ENCODE peak calls at places on chromosomes 2 and 18, in six cellular contexts. E, N, P, K, I and Q are unnamed samples.

GRCh38 chr2:170425291-170425751 is 247.4 kb downstream of the MYO3B start:
- DNase-seq in E (no peak), N (no peak), P (peak; percentile 72), K (no peak), I (no peak), Q (no peak)

GRCh38 chr2:192886636-192887035 is 691.9 kb upstream of the TMEFF2 start:
- DNase-seq in E (no peak), N (no peak), P (no peak), K (no peak), I (no peak), Q (no peak)

GRCh38 chr18:76265375-76266225 is 229.4 kb downstream of the ZNF516 start:
- DNase-seq in E (peak; percentile 39), N (no peak), P (peak; percentile 73), K (no peak), I (peak; percentile 78), Q (peak; percentile 59)

GRCh38 chr2:1502891-1503304 is 89.6 kb downstream of the TPO start:
- DNase-seq in E (no peak), N (no peak), P (no peak), K (no peak), I (peak; percentile 44), Q (no peak)

GRCh38 chr18:12394428-12394827 is 13.3 kb upstream of the PRELID3A start:
- DNase-seq in E (no peak), N (no peak), P (peak; percentile 31), K (peak; percentile 44), I (no peak), Q (no peak)

GRCh38 chr2:143696651-143697050 is 567.4 kb downstream of the ARHGAP15 start:
- DNase-seq in E (no peak), N (no peak), P (no peak), K (no peak), I (no peak), Q (no peak)

GRCh38 chr2:47688561-47688960 is 94.4 kb upstream of the MSH6 start:
- DNase-seq in E (no peak), N (no peak), P (peak; percentile 2), K (no peak), I (no peak), Q (no peak)

GRCh38 chr18:45997689-45998088 is 30.6 kb upstream of the EPG5 start:
- DNase-seq in E (no peak), N (no peak), P (no peak), K (peak; percentile 48), I (no peak), Q (no peak)

GRCh38 chr18:66510357-66511027 is 93.4 kb downstream of the CDH19 start:
- DNase-seq in E (no peak), N (no peak), P (no peak), K (no peak), I (no peak), Q (no peak)

GRCh38 chr2:1446281-1446680 is 33.0 kb downstream of the TPO start:
- DNase-seq in E (no peak), N (no peak), P (no peak), K (peak; percentile 45), I (no peak), Q (no peak)

GRCh38 chr18:23971656-23972230 is 42.8 kb upstream of the TTC39C start:
- DNase-seq in E (no peak), N (no peak), P (no peak), K (no peak), I (no peak), Q (no peak)

GRCh38 chr18:45441110-45441842 is 174.0 kb upstream of the SLC14A2 start:
- DNase-seq in E (peak; percentile 12), N (no peak), P (peak; percentile 62), K (peak; percentile 15), I (no peak), Q (peak; percentile 54)

GRCh38 chr2:193502363-193503035 is 1307.8 kb upstream of the TMEFF2 start:
- DNase-seq in E (no peak), N (no peak), P (no peak), K (peak; percentile 60), I (no peak), Q (no peak)

GRCh38 chr2:179837408-179837807 is 24.0 kb downstream of the ZNF385B start:
- DNase-seq in E (no peak), N (no peak), P (peak; percentile 76), K (no peak), I (no peak), Q (no peak)

GRCh38 chr2:236166781-236167296 is 1.3 kb downstream of the GBX2 start:
- DNase-seq in E (no peak), N (no peak), P (no peak), K (no peak), I (no peak), Q (no peak)

GRCh38 chr18:2587788-2588187 is 16.4 kb downstream of the NDC80 start:
- DNase-seq in E (no peak), N (no peak), P (no peak), K (no peak), I (no peak), Q (no peak)

GRCh38 chr2:23260621-23261020 is 124.4 kb upstream of the KLHL29 start:
- DNase-seq in E (no peak), N (no peak), P (peak; percentile 56), K (no peak), I (no peak), Q (no peak)

GRCh38 chr18:1062592-1062991 is 157.9 kb downstream of the ADCYAP1 start:
- DNase-seq in E (no peak), N (no peak), P (peak; percentile 4), K (peak; percentile 45), I (no peak), Q (no peak)

GRCh38 chr2:189076572-189076971 is 102.4 kb downstream of the COL3A1 start:
- DNase-seq in E (no peak), N (no peak), P (peak; percentile 44), K (no peak), I (peak; percentile 71), Q (no peak)

GRCh38 chr18:75521808-75522207 is 94.3 kb upstream of the SMIM21 start:
- DNase-seq in E (no peak), N (no peak), P (no peak), K (no peak), I (no peak), Q (no peak)

GRCh38 chr18:36772339-36772738 is 56.5 kb downstream of the TPGS2 start:
- DNase-seq in E (no peak), N (no peak), P (peak; percentile 45), K (no peak), I (no peak), Q (no peak)

GRCh38 chr2:17051558-17051957 is 385.9 kb upstream of the CYRIA start:
- DNase-seq in E (no peak), N (no peak), P (no peak), K (no peak), I (no peak), Q (no peak)

GRCh38 chr2:227877359-227878309 is 6.2 kb downstream of the DAW1 start:
- DNase-seq in E (no peak), N (no peak), P (peak; percentile 59), K (no peak), I (no peak), Q (no peak)

GRCh38 chr2:224722250-224722649 is 6.1 kb upstream of the CCDC195 start:
- DNase-seq in E (no peak), N (no peak), P (peak; percentile 71), K (no peak), I (no peak), Q (no peak)

GRCh38 chr2:127932199-127932877 is 46.6 kb upstream of the AMMECR1L start:
- DNase-seq in E (no peak), N (no peak), P (peak; percentile 85), K (no peak), I (no peak), Q (no peak)

GRCh38 chr18:44801796-44802195 is 121.1 kb downstream of the SETBP1 start:
- DNase-seq in E (no peak), N (no peak), P (no peak), K (no peak), I (no peak), Q (no peak)

GRCh38 chr2:187943772-187944369 is 347.8 kb upstream of the GULP1 start:
- DNase-seq in E (no peak), N (no peak), P (no peak), K (no peak), I (no peak), Q (no peak)

GRCh38 chr2:10305254-10305635 is 2.5 kb downstream of the HPCAL1 start:
- DNase-seq in E (no peak), N (no peak), P (peak; percentile 54), K (no peak), I (no peak), Q (no peak)

GRCh38 chr18:3463052-3463451 is 13.1 kb downstream of the TGIF1 start:
- DNase-seq in E (no peak), N (no peak), P (peak; percentile 79), K (no peak), I (no peak), Q (no peak)

GRCh38 chr2:45690223-45690622 is 38.7 kb downstream of the PRKCE start:
- DNase-seq in E (no peak), N (no peak), P (no peak), K (no peak), I (no peak), Q (no peak)

GRCh38 chr2:237673130-237673921 is 45.9 kb downstream of the LRRFIP1 start:
- DNase-seq in E (peak; percentile 66), N (peak; percentile 86), P (peak; percentile 91), K (peak; percentile 60), I (peak; percentile 81), Q (peak; percentile 84)

GRCh38 chr18:32349728-32350395 is 120.8 kb downstream of the GAREM1 start:
- DNase-seq in E (peak; percentile 80), N (no peak), P (peak; percentile 94), K (peak; percentile 42), I (peak; percentile 85), Q (peak; percentile 77)

GRCh38 chr2:168685619-168686453 is 116.6 kb upstream of the NOSTRIN start:
- DNase-seq in E (no peak), N (no peak), P (no peak), K (no peak), I (no peak), Q (no peak)

GRCh38 chr2:187993516-187993915 is 298.2 kb upstream of the GULP1 start:
- DNase-seq in E (no peak), N (no peak), P (no peak), K (no peak), I (no peak), Q (no peak)